ENCODE peak calls at places on chromosomes 5 and 9, in nine cellular contexts. Y, X, H, I, A, G, D, C and V are unnamed samples.

GRCh38 chr5:38339446-38339845 is 81.1 kb downstream of the EGFLAM start:
- DNase-seq in Y (no peak), X (no peak), H (no peak), I (no peak), A (no peak), G (no peak), D (no peak), C (no peak), V (no peak)

GRCh38 chr5:95895771-95896170 is 65.9 kb downstream of the ELL2 start:
- DNase-seq in Y (no peak), X (no peak), H (no peak), I (no peak), A (no peak), G (no peak), D (peak), C (no peak), V (no peak)

GRCh38 chr5:8906303-8906967 is 639.4 kb downstream of the SEMA5A start:
- DNase-seq in Y (no peak), X (no peak), H (peak), I (peak), A (peak), G (no peak), D (peak), C (no peak), V (no peak)

GRCh38 chr5:149284501-149284900 is 12.8 kb downstream of the AFAP1L1 start:
- DNase-seq in Y (no peak), X (peak), H (peak), I (peak), A (no peak), G (peak), D (peak), C (peak), V (no peak)

GRCh38 chr5:51387854-51388320 is 4.6 kb downstream of the ISL1 start:
- DNase-seq in Y (no peak), X (no peak), H (no peak), I (no peak), A (no peak), G (no peak), D (no peak), C (no peak), V (no peak)

GRCh38 chr9:92911496-92912475 is 33.9 kb upstream of the ZNF484 start:
- DNase-seq in Y (no peak), X (peak), H (peak), I (no peak), A (no peak), G (no peak), D (peak), C (no peak), V (no peak)

GRCh38 chr9:127004946-127005769 is 90.6 kb downstream of the RALGPS1 start:
- DNase-seq in Y (no peak), X (no peak), H (peak), I (peak), A (no peak), G (no peak), D (peak), C (no peak), V (peak)

GRCh38 chr9:87431831-87432230 is 65.8 kb upstream of the DAPK1 start:
- DNase-seq in Y (no peak), X (no peak), H (no peak), I (no peak), A (no peak), G (no peak), D (no peak), C (no peak), V (no peak)

GRCh38 chr5:126499742-126500396 is 76.7 kb downstream of the GRAMD2B start:
- DNase-seq in Y (no peak), X (no peak), H (no peak), I (peak), A (no peak), G (no peak), D (peak), C (no peak), V (peak)

GRCh38 chr9:92378825-92379535 is 25.4 kb downstream of the OGN start:
- DNase-seq in Y (no peak), X (no peak), H (no peak), I (peak), A (peak), G (no peak), D (peak), C (no peak), V (no peak)

GRCh38 chr5:178640331-178641045 is 13.6 kb upstream of the CLK4 start:
- DNase-seq in Y (no peak), X (no peak), H (no peak), I (no peak), A (no peak), G (no peak), D (peak), C (peak), V (no peak)

GRCh38 chr5:102231693-102232619 is 64.1 kb downstream of the SLCO4C1 start:
- DNase-seq in Y (no peak), X (no peak), H (no peak), I (no peak), A (no peak), G (no peak), D (no peak), C (no peak), V (peak)

GRCh38 chr5:132427285-132428146 is 58.0 kb downstream of the SLC22A5 start:
- DNase-seq in Y (peak), X (peak), H (no peak), I (peak), A (no peak), G (peak), D (no peak), C (no peak), V (peak)

GRCh38 chr5:67031689-67032088 is 164.9 kb downstream of the CD180 start:
- DNase-seq in Y (no peak), X (no peak), H (no peak), I (no peak), A (no peak), G (no peak), D (peak), C (no peak), V (no peak)

GRCh38 chr5:148799737-148800527 is 26.5 kb upstream of the ADRB2 start:
- DNase-seq in Y (no peak), X (no peak), H (no peak), I (no peak), A (no peak), G (no peak), D (peak), C (no peak), V (no peak)

GRCh38 chr5:141476132-141476909 is 555 bp downstream of the PCDHGC3 start:
- DNase-seq in Y (peak), X (peak), H (peak), I (peak), A (peak), G (peak), D (peak), C (no peak), V (no peak)

GRCh38 chr9:4837126-4837767 is 44.5 kb downstream of the RCL1 start:
- DNase-seq in Y (no peak), X (peak), H (no peak), I (no peak), A (no peak), G (peak), D (peak), C (no peak), V (no peak)

GRCh38 chr9:15725953-15726352 is 173.1 kb downstream of the CCDC171 start:
- DNase-seq in Y (no peak), X (no peak), H (no peak), I (peak), A (no peak), G (no peak), D (no peak), C (no peak), V (no peak)

GRCh38 chr5:113451797-113452196 is 17.0 kb upstream of the TSSK1B start:
- DNase-seq in Y (no peak), X (no peak), H (peak), I (peak), A (no peak), G (no peak), D (peak), C (no peak), V (no peak)

GRCh38 chr9:79799691-79800345 is 228.1 kb downstream of the TLE4 start:
- DNase-seq in Y (no peak), X (peak), H (no peak), I (no peak), A (no peak), G (no peak), D (no peak), C (peak), V (no peak)

GRCh38 chr9:72646061-72646460 is 124.7 kb downstream of the TMC1 start:
- DNase-seq in Y (no peak), X (no peak), H (peak), I (no peak), A (no peak), G (no peak), D (peak), C (no peak), V (no peak)

GRCh38 chr5:137374110-137374853 is 124.8 kb downstream of the SPOCK1 start:
- DNase-seq in Y (no peak), X (no peak), H (no peak), I (no peak), A (no peak), G (no peak), D (no peak), C (no peak), V (no peak)

GRCh38 chr9:12461759-12462158 is 231.4 kb upstream of the TYRP1 start:
- DNase-seq in Y (no peak), X (no peak), H (no peak), I (no peak), A (no peak), G (no peak), D (no peak), C (no peak), V (no peak)

GRCh38 chr9:77764894-77765780 is 117.0 kb upstream of the GNA14 start:
- DNase-seq in Y (no peak), X (no peak), H (peak), I (peak), A (peak), G (no peak), D (peak), C (no peak), V (no peak)

GRCh38 chr5:11903121-11903613 is 1.1 kb downstream of the CTNND2 start:
- DNase-seq in Y (no peak), X (no peak), H (no peak), I (peak), A (no peak), G (no peak), D (no peak), C (no peak), V (no peak)

GRCh38 chr5:124746916-124747769 is 704 bp upstream of the ZNF608 start:
- DNase-seq in Y (peak), X (peak), H (peak), I (peak), A (peak), G (peak), D (peak), C (peak), V (peak)

GRCh38 chr5:97544279-97545077 is 361.4 kb upstream of the RIOK2 start:
- DNase-seq in Y (no peak), X (no peak), H (peak), I (peak), A (no peak), G (no peak), D (no peak), C (no peak), V (no peak)

GRCh38 chr5:158170060-158170459 is 311.1 kb upstream of the CLINT1 start:
- DNase-seq in Y (no peak), X (no peak), H (no peak), I (no peak), A (no peak), G (no peak), D (no peak), C (no peak), V (no peak)

GRCh38 chr9:105187781-105188180 is 56.7 kb upstream of the SLC44A1 start:
- DNase-seq in Y (no peak), X (no peak), H (peak), I (peak), A (peak), G (no peak), D (peak), C (no peak), V (no peak)

GRCh38 chr9:137411670-137412380 is 11.1 kb downstream of the EXD3 start:
- DNase-seq in Y (peak), X (peak), H (peak), I (peak), A (peak), G (peak), D (peak), C (no peak), V (peak)

GRCh38 chr9:95923794-95924193 is 48.3 kb downstream of the ERCC6L2 start:
- DNase-seq in Y (no peak), X (no peak), H (no peak), I (no peak), A (no peak), G (no peak), D (no peak), C (no peak), V (no peak)

GRCh38 chr9:127132921-127133647 is 10.6 kb upstream of the ANGPTL2 start:
- DNase-seq in Y (peak), X (no peak), H (no peak), I (peak), A (no peak), G (peak), D (peak), C (no peak), V (no peak)

GRCh38 chr9:90969021-90969675 is 167.5 kb downstream of the SYK start:
- DNase-seq in Y (no peak), X (no peak), H (peak), I (no peak), A (no peak), G (no peak), D (no peak), C (no peak), V (no peak)

GRCh38 chr9:77848897-77849296 is 182.7 kb downstream of the GNAQ start:
- DNase-seq in Y (no peak), X (peak), H (peak), I (peak), A (peak), G (peak), D (peak), C (peak), V (no peak)

GRCh38 chr9:120689860-120690259 is 24.4 kb downstream of the MEGF9 start:
- DNase-seq in Y (no peak), X (no peak), H (peak), I (no peak), A (no peak), G (no peak), D (peak), C (no peak), V (no peak)

DNA sequence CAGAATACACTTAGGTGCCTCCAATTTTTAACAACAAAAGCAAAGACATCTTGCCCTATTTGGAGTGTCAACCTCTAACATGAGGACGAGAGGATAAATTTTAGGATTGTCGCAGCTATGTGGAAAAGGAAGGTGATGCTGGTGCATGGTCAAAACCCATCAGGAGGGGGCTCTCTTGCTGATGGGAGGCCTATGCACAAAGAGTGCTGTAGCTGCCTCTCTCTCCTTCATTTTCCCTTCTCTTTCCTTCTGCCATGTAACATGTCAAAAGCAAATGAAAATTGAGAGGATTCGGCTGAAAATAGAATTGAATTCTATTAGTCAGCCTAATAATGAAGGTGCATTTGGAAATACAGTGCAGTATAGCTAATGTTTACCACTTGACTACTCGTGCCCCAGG is 578.7 kb upstream of the ZNF462 start:
- DNase-seq in Y (no peak), X (no peak), H (no peak), I (no peak), A (no peak), G (no peak), D (no peak), C (no peak), V (no peak)
- TF ChIP-seq CTCF in Y (no peak), X (no peak), H (no peak), I (peak), A (no peak), G (no peak), D (no peak), C (no peak), V (peak)

GRCh38 chr5:2897276-2897990 is 146.0 kb upstream of the IRX2 start:
- DNase-seq in Y (no peak), X (no peak), H (no peak), I (no peak), A (no peak), G (no peak), D (no peak), C (no peak), V (no peak)
- H3K4me3 ChIP-seq in Y (no peak), X (no peak), H (no peak), I (no peak), A (no peak), G (no peak), D (no peak), C (no peak), V (no peak)

DNA sequence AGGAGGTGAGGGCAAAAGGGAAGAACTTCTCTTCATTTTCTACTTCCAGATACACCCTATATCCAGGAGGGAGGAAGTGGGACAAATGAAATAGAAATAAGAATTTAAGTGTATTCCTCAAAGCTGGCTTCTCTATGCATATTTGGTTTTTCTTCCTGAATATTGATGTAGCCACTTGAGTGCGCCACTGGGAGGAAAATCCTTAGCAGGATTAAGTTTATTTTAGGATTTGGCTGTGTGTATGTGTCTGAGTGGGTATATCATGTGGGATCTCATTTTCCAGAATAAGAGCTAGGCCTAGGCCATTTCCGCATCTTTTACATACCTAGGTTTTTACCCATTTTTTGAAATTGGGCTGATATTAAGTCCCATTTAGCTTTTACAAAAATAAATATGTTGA is 42.5 kb downstream of the MAP1B start:
- DNase-seq in Y (no peak), X (no peak), H (no peak), I (no peak), A (no peak), G (no peak), D (no peak), C (no peak), V (no peak)
- TF ChIP-seq CTCF in Y (no peak), X (peak), H (no peak), I (peak), A (peak), G (no peak), D (no peak), C (no peak), V (no peak)

GRCh38 chr9:113223963-113224362 is 2.6 kb downstream of the SLC31A1 start:
- DNase-seq in Y (no peak), X (no peak), H (peak), I (peak), A (peak), G (no peak), D (peak), C (no peak), V (no peak)

GRCh38 chr9:113220467-113221002 is 542 bp downstream of the FKBP15 start:
- DNase-seq in Y (no peak), X (no peak), H (no peak), I (no peak), A (no peak), G (no peak), D (peak), C (no peak), V (no peak)

GRCh38 chr9:113221003-113221799 is at the start of the genes FKBP15 and SLC31A1:
- DNase-seq in Y (peak), X (peak), H (peak), I (peak), A (peak), G (peak), D (peak), C (peak), V (peak)

GRCh38 chr9:113221800-113222481 is 597 bp downstream of the SLC31A1 start:
- DNase-seq in Y (no peak), X (no peak), H (no peak), I (no peak), A (no peak), G (no peak), D (no peak), C (no peak), V (no peak)

GRCh38 chr9:113222482-113222841 is 1.1 kb downstream of the SLC31A1 start:
- DNase-seq in Y (no peak), X (no peak), H (peak), I (peak), A (no peak), G (no peak), D (peak), C (no peak), V (no peak)
- H3K4me3 ChIP-seq in Y (peak), X (peak), H (peak), I (peak), A (peak), G (peak), D (peak), C (peak), V (peak)

DNA sequence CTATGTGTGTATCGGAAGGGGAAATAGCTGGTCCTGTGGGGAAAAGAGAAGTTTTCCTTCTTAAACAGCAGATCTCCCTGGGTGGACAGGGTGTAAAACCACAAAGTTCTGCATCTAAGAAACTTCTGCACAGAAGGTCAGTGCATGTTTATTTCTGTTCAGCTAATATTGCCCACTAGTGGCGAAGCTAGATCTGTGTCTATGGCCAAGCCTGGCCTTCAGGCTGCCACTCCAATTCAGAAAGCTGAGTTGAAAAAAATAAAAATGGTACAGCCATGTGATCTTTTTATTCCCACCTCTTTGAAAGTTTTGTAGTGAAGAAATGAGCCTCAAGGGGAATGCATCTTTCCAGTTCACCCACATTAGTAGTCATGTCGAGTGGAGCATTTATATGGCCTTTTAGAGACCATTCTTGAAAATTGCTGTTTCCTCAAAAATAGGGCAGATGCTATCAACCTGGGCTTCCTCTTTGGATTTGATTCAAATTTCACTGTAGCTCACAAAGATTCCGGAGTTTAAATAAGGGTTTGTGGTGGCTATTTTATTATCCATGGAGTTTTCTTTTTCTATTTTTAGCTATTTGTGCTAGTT is 488.0 kb downstream of the PRELID2 start:
- DNase-seq in Y (no peak), X (no peak), H (peak), I (peak), A (peak), G (no peak), D (peak), C (no peak), V (no peak)
- TF ChIP-seq CTCF in Y (peak), X (peak), H (peak), I (peak), A (peak), G (no peak), D (peak), C (no peak), V (peak)